ENCODE peak calls at places on chromosomes 16 and 17, in seven cellular contexts. L is tibial nerve, I is A549, K is stomach, R is heart left ventricle, A is adrenal gland, T is NB4. G is an unnamed sample.

GRCh38 chr17:76550712-76551615 is 11.1 kb downstream of the PRCD start:
- DNase-seq in K (no peak), L (no peak), I (peak), T (peak), R (no peak), A (peak), G (no peak)

GRCh38 chr16:22728167-22728836 is 85.7 kb upstream of the HS3ST2 start:
- DNase-seq in T (no peak), L (no peak), R (no peak), I (no peak), K (no peak), A (peak), G (no peak)

GRCh38 chr16:22070361-22071351 is 21.7 kb upstream of the VWA3A start:
- DNase-seq in A (peak), T (no peak), R (no peak), I (no peak), K (peak), L (peak), G (no peak)

GRCh38 chr17:59830007-59830630 is 62.6 kb downstream of the TUBD1 start:
- DNase-seq in K (no peak), T (peak), L (no peak), A (no peak), R (no peak), I (peak), G (no peak)

GRCh38 chr16:62225675-62226074 is 189.4 kb upstream of the CDH8 start:
- DNase-seq in A (peak), I (peak), T (peak), R (peak), L (peak), K (peak), G (peak)

GRCh38 chr16:66228791-66229190 is 137.7 kb upstream of the CDH5 start:
- DNase-seq in I (no peak), A (no peak), L (no peak), T (peak), R (no peak), K (no peak), G (no peak)

GRCh38 chr17:76972046-76972641 is 103.9 kb downstream of the MGAT5B start:
- DNase-seq in K (no peak), I (no peak), R (no peak), A (no peak), T (no peak), L (no peak), G (no peak)

GRCh38 chr16:31708348-31708747 is 165.3 kb upstream of the ZNF267 start:
- DNase-seq in A (no peak), R (no peak), T (no peak), L (no peak), K (no peak), I (no peak), G (no peak)

GRCh38 chr16:89009343-89010209 is 32.6 kb upstream of the CBFA2T3 start:
- DNase-seq in I (no peak), A (peak), T (peak), K (no peak), L (no peak), R (no peak), G (peak)

GRCh38 chr16:66477028-66477515 is 50.0 kb downstream of the BEAN1 start:
- DNase-seq in I (no peak), T (no peak), K (no peak), R (no peak), L (no peak), A (no peak), G (no peak)

GRCh38 chr16:80664226-80664625 is 123.4 kb downstream of the DYNLRB2 start:
- DNase-seq in A (no peak), K (no peak), T (no peak), L (no peak), I (no peak), R (no peak), G (no peak)

GRCh38 chr17:35359396-35359795 is 14.0 kb downstream of the SLFN11 start:
- DNase-seq in R (no peak), I (no peak), T (no peak), L (no peak), A (no peak), K (no peak), G (no peak)

GRCh38 chr17:1511756-1512321 is 4.6 kb downstream of the INPP5K start:
- DNase-seq in I (no peak), T (no peak), R (peak), K (peak), L (no peak), A (no peak), G (no peak)

GRCh38 chr17:42266918-42267766 is 9.0 kb downstream of the STAT5B start:
- DNase-seq in K (no peak), I (peak), L (no peak), A (peak), R (no peak), T (peak), G (peak)

GRCh38 chr17:46874906-46875305 is 23.5 kb downstream of the WNT9B start:
- DNase-seq in K (no peak), I (no peak), R (no peak), T (no peak), A (no peak), L (no peak), G (no peak)

GRCh38 chr16:22206847-22207714 is 1.0 kb downstream of the EEF2K start:
- DNase-seq in A (peak), L (peak), T (peak), K (peak), I (peak), R (peak), G (peak)

GRCh38 chr17:8326591-8327583 is 12.8 kb upstream of the ODF4 start:
- DNase-seq in L (peak), R (peak), I (no peak), K (peak), A (peak), T (peak), G (peak)

GRCh38 chr16:19005561-19006445 is 22.1 kb downstream of the TMC7 start:
- DNase-seq in L (peak), K (peak), I (peak), A (no peak), T (no peak), R (peak), G (no peak)

GRCh38 chr17:8392674-8393469 is 4.8 kb downstream of the RNF222 start:
- DNase-seq in T (no peak), L (no peak), K (no peak), A (no peak), I (no peak), R (no peak), G (no peak)

GRCh38 chr17:7956208-7956965 is 24.4 kb downstream of the CNTROB start:
- DNase-seq in A (peak), R (peak), T (no peak), K (no peak), I (no peak), L (no peak), G (no peak)

GRCh38 chr17:16943541-16944333 is 28.2 kb downstream of the TNFRSF13B start:
- DNase-seq in L (no peak), T (no peak), K (peak), I (no peak), A (no peak), R (no peak), G (no peak)
- TF ChIP-seq POLR2A in L (no peak), T (no peak), K (no peak), I (no peak), A (no peak), R (no peak), G (no peak)

DNA sequence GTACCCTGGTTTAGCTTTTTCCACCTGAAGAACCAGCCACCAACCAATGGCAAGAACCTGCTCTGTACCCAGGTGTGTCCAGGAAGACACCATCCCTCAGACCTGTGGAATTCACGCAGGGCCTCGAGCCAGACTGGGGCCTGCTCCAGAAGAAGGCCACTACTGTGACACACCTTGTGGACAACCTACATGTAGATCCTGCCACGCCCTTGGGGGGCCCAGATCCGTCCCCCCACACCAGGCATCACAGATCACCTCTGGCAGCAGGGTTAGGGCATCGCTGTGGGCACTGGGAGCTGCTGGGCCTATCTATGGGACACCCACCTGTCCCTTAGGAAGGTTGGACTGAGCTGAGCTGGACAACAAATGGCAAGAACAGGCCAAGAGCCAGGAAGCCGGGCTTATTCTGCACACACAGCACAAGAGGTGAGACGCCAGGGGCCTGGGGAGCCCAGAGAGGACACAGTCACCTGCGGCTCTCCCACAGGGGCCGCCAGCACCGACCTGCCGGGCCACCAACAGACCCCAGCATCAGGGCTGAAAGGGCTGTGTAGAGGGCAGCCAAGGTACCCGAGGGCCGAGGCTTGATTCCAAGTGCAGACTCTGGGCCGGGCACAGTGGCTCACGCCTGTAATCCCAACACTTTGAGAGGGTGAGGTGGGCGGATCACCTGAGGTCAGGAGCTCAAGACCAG is 7.7 kb downstream of the FAAP100 start:
- DNase-seq in L (no peak), I (no peak), A (no peak), T (no peak), K (no peak), R (peak), G (no peak)
- TF ChIP-seq POLR2A in L (no peak), I (no peak), A (no peak), T (no peak), K (no peak), R (no peak), G (no peak)

GRCh38 chr17:5381542-5381941 is 37.9 kb downstream of the NUP88 start:
- DNase-seq in I (no peak), R (no peak), A (no peak), T (no peak), K (no peak), L (no peak), G (no peak)
- TF ChIP-seq POLR2A in I (no peak), R (no peak), A (no peak), T (no peak), K (no peak), L (no peak), G (no peak)

GRCh38 chr16:50568187-50568830 is 20.1 kb downstream of the NKD1 start:
- DNase-seq in I (no peak), L (no peak), K (no peak), T (peak), A (no peak), R (no peak), G (no peak)

GRCh38 chr16:50570808-50571598 is 22.8 kb downstream of the NKD1 start:
- DNase-seq in K (no peak), A (no peak), I (no peak), T (no peak), R (no peak), L (no peak), G (no peak)

GRCh38 chr16:50572700-50573099 is 24.5 kb downstream of the NKD1 start:
- DNase-seq in L (no peak), T (no peak), I (no peak), K (no peak), R (no peak), A (no peak), G (no peak)

GRCh38 chr16:50571786-50572185 is 23.6 kb downstream of the NKD1 start:
- DNase-seq in A (no peak), K (no peak), R (no peak), T (no peak), L (no peak), I (no peak), G (no peak)

DNA sequence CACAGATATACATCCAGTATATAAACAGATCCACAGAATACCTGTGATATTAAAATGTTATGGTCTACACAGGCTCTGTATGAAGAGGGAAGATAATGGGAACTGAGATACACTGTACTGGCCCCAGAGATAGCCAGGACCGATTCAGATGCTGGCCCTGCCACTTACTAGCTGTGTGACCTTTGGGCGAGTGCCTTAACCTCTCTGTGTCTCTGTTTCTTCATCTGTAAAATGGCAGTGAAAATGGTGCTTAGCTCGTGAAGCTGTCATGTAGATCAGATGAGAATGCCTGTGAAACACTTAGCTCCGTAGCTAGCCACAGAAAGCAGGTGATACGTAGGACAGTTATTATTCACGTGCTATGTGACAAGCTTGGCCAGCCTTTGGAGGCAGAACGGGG is 22.2 kb downstream of the NKD1 start:
- DNase-seq in K (no peak), R (no peak), I (no peak), A (no peak), T (no peak), L (no peak), G (no peak)
- TF ChIP-seq POLR2A in K (no peak), R (no peak), I (no peak), A (no peak), T (no peak), L (no peak), G (no peak)

DNA sequence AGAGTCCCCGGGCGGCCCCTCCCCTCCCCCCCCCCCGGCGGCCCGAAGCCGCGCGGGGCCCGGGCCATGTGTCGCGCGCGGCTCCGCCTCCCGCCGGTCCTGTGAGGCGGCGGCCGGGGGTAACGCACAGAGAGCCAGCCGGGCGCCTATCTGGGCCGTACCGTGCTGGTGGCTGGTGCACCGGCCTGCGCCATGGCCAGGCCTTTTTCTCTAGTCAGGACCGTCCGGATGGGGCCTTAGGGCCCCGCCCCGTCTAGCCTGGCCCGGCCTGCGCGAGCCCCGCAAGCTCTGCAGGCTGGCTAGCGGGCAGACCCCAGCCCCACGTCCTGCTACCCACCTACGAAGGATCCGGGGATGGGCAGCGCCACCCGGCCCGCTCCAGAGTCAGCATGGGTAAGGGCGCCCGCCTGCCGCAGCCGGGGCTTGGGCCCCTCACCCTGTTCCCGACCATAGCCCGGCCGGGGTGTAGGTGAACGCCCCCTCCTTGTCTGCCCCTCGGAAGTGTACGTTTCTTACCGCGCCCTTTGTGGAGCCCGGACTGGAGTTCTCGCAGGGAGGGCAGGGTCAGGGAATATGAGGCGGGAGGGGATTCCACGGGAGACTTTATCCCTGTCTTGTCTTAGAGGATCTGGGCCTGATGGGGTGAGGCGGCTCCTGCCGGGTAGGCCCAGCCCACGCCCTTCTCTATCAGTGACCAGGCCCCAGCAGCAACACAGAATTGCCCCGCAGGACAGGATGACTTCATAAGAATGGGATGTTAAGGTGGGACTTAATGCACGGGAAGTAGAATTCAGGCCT is at the start of gene CENPT:
- DNase-seq in L (no peak), A (peak), R (peak), K (peak), I (peak), T (peak), G (peak)
- TF ChIP-seq POLR2A in L (no peak), A (no peak), R (no peak), K (no peak), I (no peak), T (no peak), G (peak)

GRCh38 chr17:29588017-29588557 is 1.4 kb downstream of the GIT1 start:
- DNase-seq in A (no peak), R (no peak), I (no peak), T (no peak), L (no peak), K (no peak), G (no peak)

GRCh38 chr17:29590979-29591736 is 1.7 kb upstream of the GIT1 start:
- DNase-seq in L (peak), A (peak), K (no peak), T (no peak), I (peak), R (peak), G (peak)

GRCh38 chr17:29588561-29589411 is 662 bp downstream of the GIT1 start:
- DNase-seq in I (peak), L (no peak), T (peak), R (peak), K (no peak), A (peak), G (peak)

GRCh38 chr17:29590261-29590978 is 972 bp upstream of the GIT1 start:
- DNase-seq in A (no peak), K (no peak), I (peak), L (no peak), R (peak), T (peak), G (peak)

GRCh38 chr17:29589524-29590260 is at the start of gene GIT1:
- DNase-seq in A (peak), I (peak), L (peak), R (peak), K (peak), T (peak), G (peak)
- TF ChIP-seq POLR2A in A (peak), I (peak), L (peak), R (peak), K (no peak), T (peak), G (no peak)

GRCh38 chr17:37743612-37743874 is 1.3 kb downstream of the HNF1B start:
- DNase-seq in K (peak), T (no peak), I (peak), R (no peak), A (no peak), L (no peak), G (no peak)
- TF ChIP-seq POLR2A in K (no peak), T (no peak), I (peak), R (no peak), A (no peak), L (no peak), G (no peak)

DNA sequence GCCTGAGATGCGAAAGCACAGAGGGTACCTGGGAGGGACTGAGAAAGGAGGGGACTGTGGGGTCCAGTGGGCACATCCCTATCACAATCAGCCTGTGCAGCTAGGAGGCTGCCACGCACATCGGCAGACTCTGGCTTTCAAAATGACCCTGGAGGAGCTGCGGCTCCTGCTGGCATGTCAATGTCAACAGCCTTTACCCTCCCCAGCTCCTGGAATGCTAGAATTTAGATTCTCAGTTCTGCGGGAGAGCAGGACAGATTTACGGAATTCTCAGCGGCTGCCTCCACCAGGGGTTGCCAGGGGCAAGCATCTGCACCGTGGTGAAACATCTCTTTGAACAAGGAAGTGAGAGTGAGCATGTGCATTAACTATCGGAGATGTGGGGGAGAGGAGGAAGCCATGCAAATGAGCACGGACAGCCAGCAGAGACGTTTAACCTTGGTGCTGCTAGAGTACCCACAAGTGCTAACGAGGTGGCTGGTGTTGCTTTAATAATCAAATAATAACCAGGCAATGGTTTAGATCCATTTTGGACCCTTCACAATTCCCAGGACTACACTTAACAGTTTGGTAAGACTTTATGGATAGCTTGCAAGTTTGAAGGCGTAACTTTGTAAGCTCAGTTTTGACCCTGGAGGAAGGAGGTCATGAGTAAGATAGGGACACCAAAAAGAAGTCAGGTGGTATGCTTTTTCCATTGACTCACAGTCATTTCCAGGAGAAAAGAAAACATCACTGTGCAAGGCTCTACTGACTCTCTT is 54.1 kb downstream of the XYLT1 start:
- DNase-seq in L (peak), R (peak), A (peak), K (no peak), T (peak), I (no peak), G (no peak)
- TF ChIP-seq POLR2A in L (no peak), R (no peak), A (no peak), K (no peak), T (peak), I (no peak), G (no peak)

GRCh38 chr17:57849874-57850754 is at the start of gene MRPS23:
- DNase-seq in L (peak), A (peak), R (peak), K (peak), I (peak), T (peak), G (peak)
- TF ChIP-seq POLR2A in L (peak), A (peak), R (peak), K (no peak), I (peak), T (peak), G (peak)

GRCh38 chr16:1769402-1770300 is 1.7 kb downstream of the NME3 start:
- DNase-seq in K (no peak), A (no peak), I (no peak), R (no peak), T (no peak), L (no peak), G (no peak)
- TF ChIP-seq POLR2A in K (no peak), A (no peak), I (no peak), R (no peak), T (no peak), L (no peak), G (no peak)